ENCODE peak calls at places on chromosomes 11 and 22, in seven cellular contexts. One of them, this sample, is unnamed.

GRCh38 chr11:19890308-19890707 is 177.7 kb downstream of the NAV2 start:
- DNase-seq in HL-60: no peak
- DNase-seq in psoas muscle: no peak
- DNase-seq in GM10248: no peak
- DNase-seq in AG09309: peak; percentile 74
- DNase-seq in endothelial cell of umbilical vein: peak; percentile 37
- DNase-seq in AG10803: peak; percentile 85
- DNase-seq in this sample: no peak

GRCh38 chr11:37786214-37786755 is 1188.2 kb upstream of the RAG2 start:
- DNase-seq in HL-60: no peak
- DNase-seq in psoas muscle: no peak
- DNase-seq in GM10248: no peak
- DNase-seq in AG09309: no peak
- DNase-seq in endothelial cell of umbilical vein: peak; percentile 56
- DNase-seq in AG10803: peak; percentile 23
- DNase-seq in this sample: no peak

GRCh38 chr11:27688076-27688475 is 12.2 kb downstream of the BDNF start:
- DNase-seq in HL-60: no peak
- DNase-seq in psoas muscle: peak; percentile 32
- DNase-seq in GM10248: no peak
- DNase-seq in AG09309: no peak
- DNase-seq in endothelial cell of umbilical vein: no peak
- DNase-seq in AG10803: no peak
- DNase-seq in this sample: no peak

GRCh38 chr11:27281740-27282139 is 81.3 kb downstream of the CCDC34 start:
- DNase-seq in HL-60: no peak
- DNase-seq in psoas muscle: no peak
- DNase-seq in GM10248: no peak
- DNase-seq in AG09309: no peak
- DNase-seq in endothelial cell of umbilical vein: no peak
- DNase-seq in AG10803: no peak
- DNase-seq in this sample: no peak

GRCh38 chr11:64970731-64971151 is 1.2 kb downstream of the MAJIN start:
- DNase-seq in HL-60: no peak
- DNase-seq in psoas muscle: no peak
- DNase-seq in GM10248: no peak
- DNase-seq in AG09309: no peak
- DNase-seq in endothelial cell of umbilical vein: peak; percentile 48
- DNase-seq in AG10803: no peak
- DNase-seq in this sample: no peak

GRCh38 chr22:43090130-43090789 is 1.1 kb upstream of the TTLL1 start:
- DNase-seq in HL-60: peak; percentile 86
- DNase-seq in psoas muscle: no peak
- DNase-seq in GM10248: peak; percentile 77
- DNase-seq in AG09309: peak; percentile 73
- DNase-seq in endothelial cell of umbilical vein: peak; percentile 80
- DNase-seq in AG10803: peak; percentile 89
- DNase-seq in this sample: peak; percentile 91

GRCh38 chr11:12376259-12376971 is 956 bp upstream of the PARVA start:
- DNase-seq in HL-60: no peak
- DNase-seq in psoas muscle: peak; percentile 72
- DNase-seq in GM10248: no peak
- DNase-seq in AG09309: peak; percentile 57
- DNase-seq in endothelial cell of umbilical vein: no peak
- DNase-seq in AG10803: peak; percentile 89
- DNase-seq in this sample: peak; percentile 88

GRCh38 chr11:21295508-21295907 is 626.1 kb downstream of the NELL1 start:
- DNase-seq in HL-60: no peak
- DNase-seq in psoas muscle: no peak
- DNase-seq in GM10248: no peak
- DNase-seq in AG09309: no peak
- DNase-seq in endothelial cell of umbilical vein: no peak
- DNase-seq in AG10803: no peak
- DNase-seq in this sample: no peak

GRCh38 chr11:34363363-34364084 is 5.7 kb upstream of the ABTB2 start:
- DNase-seq in HL-60: peak; percentile 47
- DNase-seq in psoas muscle: no peak
- DNase-seq in GM10248: no peak
- DNase-seq in AG09309: no peak
- DNase-seq in endothelial cell of umbilical vein: no peak
- DNase-seq in AG10803: peak; percentile 28
- DNase-seq in this sample: no peak

GRCh38 chr11:107561688-107562087 is 3.8 kb downstream of the ALKBH8 start:
- DNase-seq in HL-60: no peak
- DNase-seq in psoas muscle: no peak
- DNase-seq in GM10248: no peak
- DNase-seq in AG09309: peak; percentile 44
- DNase-seq in endothelial cell of umbilical vein: peak; percentile 13
- DNase-seq in AG10803: peak; percentile 84
- DNase-seq in this sample: no peak

GRCh38 chr11:102347526-102348331 is 715 bp downstream of the BIRC2 start:
- DNase-seq in HL-60: peak; percentile 42
- DNase-seq in psoas muscle: no peak
- DNase-seq in GM10248: no peak
- DNase-seq in AG09309: no peak
- DNase-seq in endothelial cell of umbilical vein: peak; percentile 54
- DNase-seq in AG10803: peak; percentile 30
- DNase-seq in this sample: no peak

GRCh38 chr11:63614136-63614664 is at the start of gene PLAAT3:
- DNase-seq in HL-60: no peak
- DNase-seq in psoas muscle: peak; percentile 89
- DNase-seq in GM10248: peak; percentile 75
- DNase-seq in AG09309: no peak
- DNase-seq in endothelial cell of umbilical vein: peak; percentile 58
- DNase-seq in AG10803: peak; percentile 37
- DNase-seq in this sample: peak; percentile 93

GRCh38 chr22:17119481-17120202 is 1.5 kb downstream of the TMEM121B start:
- DNase-seq in HL-60: no peak
- DNase-seq in psoas muscle: peak; percentile 80
- DNase-seq in GM10248: no peak
- DNase-seq in AG09309: no peak
- DNase-seq in endothelial cell of umbilical vein: no peak
- DNase-seq in AG10803: no peak
- DNase-seq in this sample: no peak

GRCh38 chr11:86719781-86720463 is 47.5 kb upstream of the ME3 start:
- DNase-seq in HL-60: no peak
- DNase-seq in psoas muscle: no peak
- DNase-seq in GM10248: no peak
- DNase-seq in AG09309: no peak
- DNase-seq in endothelial cell of umbilical vein: peak; percentile 87
- DNase-seq in AG10803: peak; percentile 91
- DNase-seq in this sample: no peak

GRCh38 chr22:30609260-30610185 is 2.5 kb downstream of the TCN2 start:
- DNase-seq in HL-60: peak; percentile 84
- DNase-seq in psoas muscle: peak; percentile 32
- DNase-seq in GM10248: peak; percentile 60
- DNase-seq in AG09309: peak; percentile 52
- DNase-seq in endothelial cell of umbilical vein: peak; percentile 82
- DNase-seq in AG10803: peak; percentile 77
- DNase-seq in this sample: peak; percentile 54

GRCh38 chr11:27710536-27710935 is 10.3 kb upstream of the BDNF start:
- DNase-seq in HL-60: no peak
- DNase-seq in psoas muscle: no peak
- DNase-seq in GM10248: no peak
- DNase-seq in AG09309: no peak
- DNase-seq in endothelial cell of umbilical vein: no peak
- DNase-seq in AG10803: no peak
- DNase-seq in this sample: no peak

GRCh38 chr11:107856981-107857517 is 1.5 kb downstream of the SLC35F2 start:
- DNase-seq in HL-60: peak; percentile 80
- DNase-seq in psoas muscle: no peak
- DNase-seq in GM10248: no peak
- DNase-seq in AG09309: no peak
- DNase-seq in endothelial cell of umbilical vein: no peak
- DNase-seq in AG10803: no peak
- DNase-seq in this sample: peak; percentile 81

GRCh38 chr11:64568041-64568571 is 22.9 kb upstream of the SLC22A12 start:
- DNase-seq in HL-60: no peak
- DNase-seq in psoas muscle: no peak
- DNase-seq in GM10248: no peak
- DNase-seq in AG09309: no peak
- DNase-seq in endothelial cell of umbilical vein: no peak
- DNase-seq in AG10803: no peak
- DNase-seq in this sample: no peak

GRCh38 chr11:102599642-102600261 is 25.4 kb downstream of the MMP20 start:
- DNase-seq in HL-60: peak; percentile 69
- DNase-seq in psoas muscle: no peak
- DNase-seq in GM10248: peak; percentile 61
- DNase-seq in AG09309: peak; percentile 57
- DNase-seq in endothelial cell of umbilical vein: peak; percentile 94
- DNase-seq in AG10803: peak; percentile 80
- DNase-seq in this sample: no peak

DNA sequence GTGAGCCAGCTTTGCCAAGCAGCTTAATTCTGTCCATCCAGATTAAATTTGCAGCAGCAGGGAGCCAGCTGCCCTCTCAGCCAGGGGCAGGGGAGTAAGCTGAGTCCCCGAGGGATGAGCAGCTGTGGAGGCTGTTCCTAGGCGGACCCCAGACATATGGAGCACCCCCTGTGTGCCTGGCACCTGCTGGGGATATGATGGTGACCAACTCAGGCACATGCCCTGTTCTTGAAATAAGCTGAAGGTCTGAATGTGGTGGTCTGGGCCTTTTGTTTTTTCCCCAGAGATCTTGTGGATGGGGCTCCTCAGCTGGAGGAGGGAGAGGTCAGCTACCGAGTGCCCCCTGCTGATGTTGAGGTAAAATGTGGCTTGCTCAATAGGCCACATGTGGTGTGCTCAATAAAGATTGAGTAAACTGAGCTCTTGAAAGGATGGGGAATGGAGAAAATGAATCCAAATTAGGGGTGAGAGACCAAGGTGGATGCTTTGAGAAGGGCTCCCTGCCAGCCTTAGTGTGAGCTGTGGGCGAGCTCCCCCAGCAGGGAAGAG is 103.3 kb upstream of the NNMT start:
- DNase-seq in HL-60: no peak
- DNase-seq in psoas muscle: no peak
- DNase-seq in GM10248: no peak
- DNase-seq in AG09309: no peak
- DNase-seq in endothelial cell of umbilical vein: no peak
- DNase-seq in AG10803: no peak
- DNase-seq in this sample: no peak
- TF ChIP-seq CTCF in HL-60: peak; percentile 8
- TF ChIP-seq CTCF in psoas muscle: no peak
- TF ChIP-seq CTCF in GM10248: no peak
- TF ChIP-seq CTCF in AG09309: peak; percentile 5
- TF ChIP-seq CTCF in endothelial cell of umbilical vein: no peak
- TF ChIP-seq CTCF in AG10803: peak; percentile 31
- TF ChIP-seq CTCF in this sample: no peak

DNA sequence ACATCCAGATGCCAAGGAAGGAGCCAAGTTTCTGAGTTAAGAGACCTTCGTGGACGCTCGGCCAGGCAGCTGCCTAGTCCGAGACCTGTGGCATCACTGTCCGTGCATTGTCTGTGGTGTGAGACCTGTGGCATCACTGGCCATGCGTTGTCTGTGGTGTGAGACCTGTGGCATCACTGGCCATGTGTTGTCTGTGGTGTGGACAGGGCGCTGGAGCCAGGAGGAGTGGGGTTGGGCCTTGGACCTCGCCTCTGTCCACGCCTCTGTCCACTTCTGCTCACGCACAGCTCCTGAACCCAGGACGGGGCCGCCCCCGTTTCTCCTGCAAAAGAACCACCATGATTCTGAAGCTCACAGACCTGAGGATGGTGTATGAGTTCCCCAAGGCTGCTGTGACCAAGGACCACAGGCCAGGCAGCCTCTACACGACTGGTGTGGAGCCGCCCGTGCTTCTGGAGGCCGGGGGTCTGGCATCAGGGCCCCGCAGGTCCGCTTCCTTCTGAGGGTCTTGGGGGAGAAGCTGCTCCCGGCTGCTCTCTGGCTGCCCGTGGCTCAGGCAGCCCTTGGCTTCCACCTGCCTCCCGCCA is 1218.3 kb downstream of the BRD1 start:
- DNase-seq in HL-60: no peak
- DNase-seq in psoas muscle: no peak
- DNase-seq in GM10248: no peak
- DNase-seq in AG09309: no peak
- DNase-seq in endothelial cell of umbilical vein: no peak
- DNase-seq in AG10803: no peak
- DNase-seq in this sample: no peak
- TF ChIP-seq CTCF in HL-60: no peak
- TF ChIP-seq CTCF in psoas muscle: no peak
- TF ChIP-seq CTCF in GM10248: no peak
- TF ChIP-seq CTCF in AG09309: no peak
- TF ChIP-seq CTCF in endothelial cell of umbilical vein: no peak
- TF ChIP-seq CTCF in AG10803: no peak
- TF ChIP-seq CTCF in this sample: no peak

DNA sequence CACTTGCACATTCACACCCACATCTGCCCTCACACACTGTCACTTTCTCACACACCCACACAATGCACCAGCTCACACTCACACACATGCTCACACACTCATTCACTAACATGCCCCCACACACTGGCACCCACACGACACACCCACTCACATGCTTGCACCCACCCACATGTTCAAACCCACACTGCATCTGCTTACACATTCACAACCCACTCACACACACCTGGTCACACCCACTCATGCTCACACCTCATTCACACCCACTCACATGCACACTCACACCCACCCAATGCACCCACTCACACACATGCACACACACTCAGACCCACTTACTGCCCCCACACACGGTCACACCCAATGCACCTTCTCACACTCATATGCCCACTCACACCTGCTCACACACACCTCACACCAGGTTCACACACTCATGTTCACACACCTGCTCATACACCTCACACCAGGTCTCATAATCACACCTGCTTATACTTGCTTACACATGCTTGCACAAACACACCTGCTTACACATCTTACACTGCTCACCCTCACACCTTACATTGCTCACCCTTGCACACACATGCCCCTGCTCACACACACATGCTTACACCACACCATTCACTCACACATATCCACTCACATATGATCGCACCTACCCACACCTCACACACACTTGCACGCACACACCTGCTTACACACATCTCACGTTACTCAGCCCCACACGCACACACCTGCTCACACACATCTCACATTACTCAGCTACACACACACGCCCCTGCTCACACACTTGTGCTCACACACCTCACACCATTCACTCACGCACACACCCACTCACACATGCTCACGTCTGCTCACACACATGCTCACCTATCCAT is 3.9 kb upstream of the MYBPC3 start:
- DNase-seq in HL-60: no peak
- DNase-seq in psoas muscle: no peak
- DNase-seq in GM10248: no peak
- DNase-seq in AG09309: no peak
- DNase-seq in endothelial cell of umbilical vein: no peak
- DNase-seq in AG10803: no peak
- DNase-seq in this sample: no peak
- TF ChIP-seq CTCF in HL-60: no peak
- TF ChIP-seq CTCF in psoas muscle: no peak
- TF ChIP-seq CTCF in GM10248: no peak
- TF ChIP-seq CTCF in AG09309: no peak
- TF ChIP-seq CTCF in endothelial cell of umbilical vein: no peak
- TF ChIP-seq CTCF in AG10803: no peak
- TF ChIP-seq CTCF in this sample: no peak

DNA sequence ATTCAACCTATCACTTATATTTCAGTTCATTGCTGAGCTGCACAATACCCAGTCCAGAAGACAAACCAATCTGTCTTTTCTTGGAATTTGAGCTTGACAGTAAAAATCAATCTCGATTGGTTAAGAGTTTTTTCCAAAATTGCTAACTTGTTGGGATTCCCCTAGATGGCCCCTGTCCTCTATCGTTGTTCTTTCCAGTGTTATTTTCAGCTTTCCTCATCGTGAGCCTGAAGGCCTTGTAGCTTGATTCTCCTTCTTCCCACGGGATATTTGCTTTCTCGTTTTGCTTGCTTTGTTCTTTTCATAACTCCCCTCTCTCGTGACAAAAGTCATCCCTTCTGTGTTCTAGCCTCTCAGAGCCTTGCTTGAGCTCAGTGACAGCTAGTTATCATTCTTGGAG is 3.1 kb downstream of the OR8B8 start:
- DNase-seq in HL-60: no peak
- DNase-seq in psoas muscle: no peak
- DNase-seq in GM10248: no peak
- DNase-seq in AG09309: no peak
- DNase-seq in endothelial cell of umbilical vein: no peak
- DNase-seq in AG10803: no peak
- DNase-seq in this sample: no peak
- TF ChIP-seq CTCF in HL-60: no peak
- TF ChIP-seq CTCF in psoas muscle: no peak
- TF ChIP-seq CTCF in GM10248: no peak
- TF ChIP-seq CTCF in AG09309: no peak
- TF ChIP-seq CTCF in endothelial cell of umbilical vein: no peak
- TF ChIP-seq CTCF in AG10803: no peak
- TF ChIP-seq CTCF in this sample: no peak